ENCODE peak calls at places on chromosomes 12 and 14, in six cellular contexts. I, N, Z, H, K and Q are unnamed samples.

GRCh38 chr12:18643673-18644072 is 94.1 kb downstream of the PLCZ1 start:
- DNase-seq in I (no peak), N (no peak), Z (no peak), H (no peak), K (no peak), Q (no peak)

GRCh38 chr14:63362305-63362914 is 43.7 kb upstream of the GPHB5 start:
- DNase-seq in I (no peak), N (no peak), Z (no peak), H (no peak), K (no peak), Q (no peak)

GRCh38 chr12:31206038-31206670 is 119.8 kb downstream of the SINHCAF start:
- DNase-seq in I (no peak), N (no peak), Z (no peak), H (no peak), K (no peak), Q (peak; percentile 25)

GRCh38 chr12:78040111-78040510 is 209.4 kb downstream of the NAV3 start:
- DNase-seq in I (no peak), N (no peak), Z (no peak), H (no peak), K (no peak), Q (no peak)

GRCh38 chr12:32033411-32033810 is 73.2 kb upstream of the BICD1 start:
- DNase-seq in I (no peak), N (no peak), Z (no peak), H (no peak), K (no peak), Q (no peak)

GRCh38 chr12:124125472-124125871 is 152.5 kb downstream of the ZNF664 start:
- DNase-seq in I (no peak), N (peak; percentile 6), Z (no peak), H (no peak), K (no peak), Q (no peak)

GRCh38 chr14:100747021-100747586 is 20.4 kb downstream of the DLK1 start:
- DNase-seq in I (no peak), N (peak; percentile 81), Z (no peak), H (peak; percentile 64), K (no peak), Q (no peak)

GRCh38 chr12:29041621-29042020 is 107.5 kb upstream of the FAR2 start:
- DNase-seq in I (no peak), N (no peak), Z (no peak), H (no peak), K (no peak), Q (no peak)

GRCh38 chr12:77720258-77720657 is 110.4 kb upstream of the NAV3 start:
- DNase-seq in I (no peak), N (no peak), Z (no peak), H (no peak), K (no peak), Q (no peak)

GRCh38 chr12:49706351-49707126 is 666 bp downstream of the FMNL3 start:
- DNase-seq in I (peak; percentile 6), N (peak; percentile 8), Z (peak; percentile 27), H (peak; percentile 55), K (no peak), Q (no peak)

GRCh38 chr12:16611146-16611545 is 5.2 kb upstream of the LMO3 start:
- DNase-seq in I (no peak), N (no peak), Z (no peak), H (no peak), K (no peak), Q (no peak)